ENCODE peak calls at places on chromosomes 16 and 17, in four cellular contexts. T is HepG2, D is K562, F is GM12878. J is an unnamed sample.

GRCh38 chr16:3645504-3646347 is 8.8 kb upstream of the DNASE1 start:
- DNase-seq in T (no peak), D (peak), F (no peak), J (peak)

GRCh38 chr16:1338119-1338730 is 4.8 kb downstream of the BAIAP3 start:
- DNase-seq in T (peak), D (no peak), F (no peak), J (peak)

GRCh38 chr17:49290690-49291326 is 60.2 kb upstream of the PHOSPHO1 start:
- DNase-seq in T (peak), D (peak), F (no peak), J (no peak)

GRCh38 chr16:89602273-89602951 is 11.0 kb upstream of the DPEP1 start:
- DNase-seq in T (no peak), D (peak), F (no peak), J (peak)

GRCh38 chr16:81610144-81610842 is 165.7 kb downstream of the CMIP start:
- DNase-seq in T (no peak), D (no peak), F (no peak), J (no peak)

GRCh38 chr17:41322264-41322902 is 6.9 kb upstream of the KRTAP17-1 start:
- DNase-seq in T (peak), D (peak), F (no peak), J (no peak)

GRCh38 chr17:82961366-82962162 is 117.8 kb upstream of the METRNL start:
- DNase-seq in T (no peak), D (no peak), F (no peak), J (no peak)

GRCh38 chr17:2683912-2684311 is 27.7 kb downstream of the CLUH start:
- DNase-seq in T (no peak), D (no peak), F (no peak), J (no peak)

GRCh38 chr17:66283971-66284370 is 18.4 kb upstream of the PRKCA start:
- DNase-seq in T (no peak), D (no peak), F (no peak), J (no peak)

GRCh38 chr16:89530401-89531381 is 22.5 kb downstream of the SPG7 start:
- DNase-seq in T (no peak), D (no peak), F (no peak), J (no peak)

GRCh38 chr17:70407501-70407900 is 238.2 kb downstream of the KCNJ2 start:
- DNase-seq in T (no peak), D (no peak), F (no peak), J (no peak)

GRCh38 chr17:70408768-70409167 is 239.4 kb downstream of the KCNJ2 start:
- DNase-seq in T (no peak), D (no peak), F (no peak), J (no peak)

DNA sequence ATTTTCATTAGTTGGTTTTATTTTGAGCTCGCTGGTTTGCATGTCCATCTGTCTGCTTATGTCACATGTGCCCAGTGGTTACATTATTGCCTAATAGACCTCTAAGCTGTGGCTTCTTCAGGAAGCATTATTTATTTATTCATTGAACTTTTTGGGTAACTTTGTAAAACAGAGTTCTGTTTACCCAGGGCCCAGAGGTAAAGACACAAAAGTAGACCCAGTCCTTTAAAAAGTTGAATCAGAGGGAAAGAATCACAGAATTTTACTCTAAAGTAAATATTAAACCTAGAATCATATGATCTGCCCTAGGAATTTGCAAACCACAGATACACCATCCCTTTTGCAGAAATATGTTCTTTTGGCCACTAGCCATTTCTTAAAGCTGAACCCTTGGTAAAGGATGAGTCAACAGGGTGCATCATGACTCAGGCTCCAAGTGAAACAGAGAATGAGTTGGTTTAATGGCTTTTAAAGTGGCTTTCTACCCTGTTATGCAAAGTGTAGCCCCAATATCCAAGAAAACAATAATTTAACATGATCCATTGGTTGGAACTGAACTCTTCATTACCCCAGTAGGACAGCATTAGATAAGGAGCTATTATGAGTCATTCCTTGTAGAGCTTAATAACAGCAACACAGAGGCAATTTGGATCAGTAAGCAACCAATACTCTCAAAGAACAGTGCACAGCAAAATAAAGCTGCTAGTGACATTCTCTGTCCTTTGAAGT is 236.3 kb downstream of the KCNJ2 start:
- DNase-seq in T (no peak), D (no peak), F (peak), J (no peak)
- TF ChIP-seq TCF7 in T (no peak), D (no peak), F (peak), J (no peak)

GRCh38 chr16:85728879-85729278 is 22.0 kb downstream of the C16orf74 start:
- DNase-seq in T (no peak), D (peak), F (no peak), J (peak)
- TF ChIP-seq CTCF in T (peak), D (peak), F (peak), J (peak)

GRCh38 chr17:44543213-44543904 is 13.9 kb upstream of the FZD2 start:
- DNase-seq in T (peak), D (no peak), F (no peak), J (peak)
- TF ChIP-seq TCF7 in T (no peak), D (no peak), F (no peak), J (no peak)

GRCh38 chr16:8882725-8883377 is 700 bp downstream of the LITAFD start:
- DNase-seq in T (no peak), D (no peak), F (no peak), J (no peak)

GRCh38 chr16:8886593-8887437 is 4.7 kb downstream of the LITAFD start:
- DNase-seq in T (no peak), D (no peak), F (no peak), J (no peak)

GRCh38 chr16:8887438-8887765 is 5.3 kb downstream of the LITAFD start:
- DNase-seq in T (no peak), D (no peak), F (no peak), J (no peak)

GRCh38 chr16:8887952-8888560 is 5.9 kb downstream of the LITAFD start:
- DNase-seq in T (peak), D (no peak), F (no peak), J (no peak)

GRCh38 chr16:8885674-8886592 is 3.8 kb downstream of the LITAFD start:
- DNase-seq in T (peak), D (no peak), F (no peak), J (no peak)
- TF ChIP-seq CTCF in T (peak), D (no peak), F (no peak), J (no peak)

GRCh38 chr16:68105611-68106010 is 20.4 kb downstream of the NFATC3 start:
- DNase-seq in T (no peak), D (no peak), F (no peak), J (no peak)
- TF ChIP-seq TCF7 in T (no peak), D (no peak), F (no peak), J (no peak)

GRCh38 chr16:79661578-79661977 is 61.0 kb upstream of the MAF start:
- DNase-seq in T (no peak), D (no peak), F (no peak), J (no peak)

GRCh38 chr16:79656537-79657115 is 56.1 kb upstream of the MAF start:
- DNase-seq in T (no peak), D (no peak), F (no peak), J (no peak)

GRCh38 chr16:79659352-79659751 is 58.8 kb upstream of the MAF start:
- DNase-seq in T (no peak), D (no peak), F (no peak), J (no peak)

GRCh38 chr16:79662122-79662521 is 61.6 kb upstream of the MAF start:
- DNase-seq in T (no peak), D (no peak), F (no peak), J (no peak)

GRCh38 chr16:79658301-79659001 is 57.9 kb upstream of the MAF start:
- DNase-seq in T (peak), D (no peak), F (no peak), J (no peak)
- TF ChIP-seq CTCF in T (no peak), D (no peak), F (no peak), J (no peak)

DNA sequence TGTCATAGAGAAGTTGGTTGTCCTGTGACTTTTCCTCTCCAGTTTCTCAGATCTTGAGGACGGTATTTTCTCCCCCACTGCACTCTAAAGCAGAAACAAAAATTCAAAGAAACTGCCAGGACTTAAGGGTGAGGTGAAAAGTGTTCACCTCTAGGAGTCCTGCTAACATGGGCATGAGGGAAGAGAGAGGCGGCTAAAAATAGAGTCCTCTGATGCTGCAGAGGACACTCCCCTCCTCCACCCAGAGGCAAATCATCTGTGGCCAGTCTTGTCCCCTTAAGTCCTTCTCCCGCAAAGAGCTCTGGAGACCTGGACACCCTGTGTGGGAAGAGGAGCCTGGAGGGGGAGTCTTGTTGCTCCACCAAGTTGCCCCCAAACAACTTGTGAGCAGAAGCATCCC is 4.7 kb upstream of the DDX19A start:
- DNase-seq in T (no peak), D (no peak), F (no peak), J (no peak)
- TF ChIP-seq TCF7 in T (no peak), D (no peak), F (no peak), J (no peak)

GRCh38 chr17:7997186-7997585 is 5.2 kb upstream of the GUCY2D start:
- DNase-seq in T (peak), D (no peak), F (no peak), J (peak)
- TF ChIP-seq CTCF in T (peak), D (peak), F (peak), J (peak)

GRCh38 chr16:55543470-55543869 is 23.0 kb upstream of the CAPNS2 start:
- DNase-seq in T (peak), D (no peak), F (no peak), J (no peak)
- TF ChIP-seq TCF7 in T (no peak), D (no peak), F (no peak), J (no peak)